ENCODE peak calls at places on chromosomes 6 and 20, in seven cellular contexts. I is left lung, C is MV-4-11, B is Calu3, X is NCI-H1092 treated with DMSO at 0.1 percent for 48 hours, G is lung microvascular endothelial cell, J is MCF 10A. D is an unnamed sample.

GRCh38 chr20:48695255-48695654 is 132.5 kb downstream of the PREX1 start:
- DNase-seq in I (no peak), C (no peak), B (peak; percentile 57), X (no peak), G (no peak), J (no peak), D (peak; percentile 33)

GRCh38 chr6:1381397-1382330 is 7.7 kb upstream of the FOXF2 start:
- DNase-seq in I (peak; percentile 87), C (no peak), B (peak; percentile 79), X (no peak), G (peak; percentile 46), J (peak; percentile 50), D (peak; percentile 18)

GRCh38 chr6:40550096-40550731 is 37.0 kb downstream of the LRFN2 start:
- DNase-seq in I (no peak), C (peak; percentile 55), B (peak; percentile 47), X (no peak), G (peak; percentile 59), J (peak; percentile 52), D (peak; percentile 35)

GRCh38 chr6:88483424-88483823 is 317.3 kb upstream of the CNR1 start:
- DNase-seq in I (no peak), C (no peak), B (no peak), X (no peak), G (no peak), J (no peak), D (peak; percentile 19)

GRCh38 chr6:37635319-37635718 is 62.4 kb downstream of the MDGA1 start:
- DNase-seq in I (no peak), C (no peak), B (no peak), X (no peak), G (no peak), J (no peak), D (no peak)

GRCh38 chr6:119669228-119669627 is 319.7 kb upstream of the MAN1A1 start:
- DNase-seq in I (no peak), C (peak; percentile 57), B (no peak), X (no peak), G (no peak), J (no peak), D (no peak)

GRCh38 chr6:41706876-41707564 is 28.4 kb downstream of the TFEB start:
- DNase-seq in I (peak; percentile 20), C (peak; percentile 70), B (no peak), X (no peak), G (peak; percentile 13), J (peak; percentile 69), D (no peak)

GRCh38 chr6:168071620-168072019 is 7.4 kb downstream of the FRMD1 start:
- DNase-seq in I (no peak), C (no peak), B (no peak), X (no peak), G (no peak), J (no peak), D (no peak)

GRCh38 chr6:128244751-128245405 is 275.5 kb downstream of the PTPRK start:
- DNase-seq in I (no peak), C (no peak), B (no peak), X (no peak), G (no peak), J (no peak), D (no peak)

GRCh38 chr6:150966786-150967185 is 101.3 kb downstream of the MTHFD1L start:
- DNase-seq in I (no peak), C (no peak), B (no peak), X (no peak), G (no peak), J (no peak), D (no peak)

GRCh38 chr20:9978395-9979004 is 56.3 kb upstream of the ANKEF1 start:
- DNase-seq in I (no peak), C (peak; percentile 90), B (peak; percentile 35), X (peak; percentile 82), G (peak; percentile 87), J (peak; percentile 88), D (peak; percentile 29)

GRCh38 chr20:46011631-46012482 is 3.1 kb downstream of the MMP9 start:
- DNase-seq in I (peak; percentile 93), C (peak; percentile 23), B (peak; percentile 49), X (no peak), G (no peak), J (no peak), D (peak; percentile 71)

GRCh38 chr20:44056010-44056698 is 130.8 kb downstream of the JPH2 start:
- DNase-seq in I (peak; percentile 72), C (peak; percentile 44), B (peak; percentile 75), X (peak; percentile 11), G (peak; percentile 73), J (peak; percentile 35), D (peak; percentile 57)

GRCh38 chr6:105810922-105811482 is 275.1 kb upstream of the PRDM1 start:
- DNase-seq in I (no peak), C (no peak), B (no peak), X (no peak), G (no peak), J (no peak), D (no peak)

GRCh38 chr20:19802492-19803158 is 44.6 kb downstream of the RIN2 start:
- DNase-seq in I (no peak), C (no peak), B (peak; percentile 32), X (no peak), G (no peak), J (peak; percentile 72), D (no peak)

GRCh38 chr6:82022614-82023102 is 224.9 kb downstream of the IBTK start:
- DNase-seq in I (no peak), C (no peak), B (peak; percentile 41), X (no peak), G (no peak), J (peak; percentile 83), D (peak; percentile 33)

GRCh38 chr6:25787469-25787868 is 32.9 kb downstream of the SLC17A4 start:
- DNase-seq in I (no peak), C (no peak), B (no peak), X (no peak), G (no peak), J (no peak), D (no peak)

GRCh38 chr6:148438593-148438992 is 96.0 kb downstream of the SASH1 start:
- DNase-seq in I (no peak), C (peak; percentile 64), B (no peak), X (no peak), G (no peak), J (peak; percentile 69), D (no peak)

GRCh38 chr6:55643868-55644267 is 64.9 kb upstream of the HMGCLL1 start:
- DNase-seq in I (no peak), C (peak; percentile 14), B (no peak), X (no peak), G (no peak), J (no peak), D (no peak)

GRCh38 chr6:53070808-53071207 is 5.6 kb downstream of the FBXO9 start:
- DNase-seq in I (no peak), C (no peak), B (no peak), X (no peak), G (peak; percentile 9), J (no peak), D (no peak)

GRCh38 chr20:35884541-35884865 is 69.8 kb downstream of the SCAND1 start:
- DNase-seq in I (no peak), C (no peak), B (no peak), X (no peak), G (no peak), J (no peak), D (no peak)

GRCh38 chr20:58447733-58448391 is 58.8 kb downstream of the VAPB start:
- DNase-seq in I (no peak), C (peak; percentile 11), B (peak; percentile 80), X (no peak), G (peak; percentile 81), J (peak; percentile 71), D (peak; percentile 81)

GRCh38 chr6:138970856-138971425 is 17.1 kb downstream of the REPS1 start:
- DNase-seq in I (no peak), C (peak; percentile 42), B (no peak), X (no peak), G (peak; percentile 39), J (peak; percentile 89), D (peak; percentile 61)

GRCh38 chr6:160348209-160348551 is at the start of gene SLC22A3:
- DNase-seq in I (peak; percentile 83), C (no peak), B (no peak), X (no peak), G (no peak), J (no peak), D (no peak)

GRCh38 chr20:32993484-32994050 is 10.7 kb downstream of the SUN5 start:
- DNase-seq in I (no peak), C (no peak), B (no peak), X (no peak), G (no peak), J (no peak), D (no peak)

GRCh38 chr6:57259064-57259463 is 37.0 kb upstream of the RAB23 start:
- DNase-seq in I (no peak), C (no peak), B (no peak), X (no peak), G (no peak), J (no peak), D (no peak)

GRCh38 chr20:1809121-1809520 is 86.1 kb upstream of the SIRPA start:
- DNase-seq in I (no peak), C (no peak), B (no peak), X (no peak), G (no peak), J (peak; percentile 73), D (no peak)

GRCh38 chr6:132798820-132799538 is 542 bp upstream of the SLC18B1 start:
- DNase-seq in I (peak; percentile 81), C (no peak), B (peak; percentile 86), X (peak; percentile 35), G (peak; percentile 83), J (peak; percentile 85), D (peak; percentile 59)

GRCh38 chr6:11814819-11815218 is 36.2 kb upstream of the ADTRP start:
- DNase-seq in I (no peak), C (no peak), B (no peak), X (no peak), G (no peak), J (peak; percentile 18), D (no peak)

GRCh38 chr6:39760246-39760952 is 31.8 kb upstream of the DAAM2 start:
- DNase-seq in I (no peak), C (no peak), B (no peak), X (no peak), G (no peak), J (no peak), D (no peak)

GRCh38 chr6:13558718-13559117 is 15.7 kb upstream of the SIRT5 start:
- DNase-seq in I (no peak), C (no peak), B (no peak), X (no peak), G (peak; percentile 51), J (no peak), D (no peak)

GRCh38 chr6:168662301-168662936 is 221.4 kb downstream of the SMOC2 start:
- DNase-seq in I (no peak), C (no peak), B (no peak), X (no peak), G (no peak), J (no peak), D (no peak)

GRCh38 chr20:31403886-31404285 is 2.1 kb downstream of the DEFB121 start:
- DNase-seq in I (no peak), C (no peak), B (no peak), X (no peak), G (no peak), J (no peak), D (no peak)

GRCh38 chr6:9373308-9373707 is 938.0 kb upstream of the SLC35B3 start:
- DNase-seq in I (no peak), C (no peak), B (no peak), X (no peak), G (no peak), J (no peak), D (no peak)

D was measured in SJCRH30.